ENCODE peak calls at places on chromosomes 7 and 10, in four cellular contexts. V is hepatocyte, M is DND-41, H is colonic mucosa. T is an unnamed sample.

GRCh38 chr10:16943301-16944080 is 126.3 kb upstream of the RSU1 start:
- DNase-seq in V (peak; percentile 9), H (no peak), M (no peak), T (no peak)

GRCh38 chr10:133307776-133308430 is 769 bp downstream of the TUBGCP2 start:
- DNase-seq in H (peak; percentile 93), V (peak; percentile 91), M (peak; percentile 76), T (peak; percentile 93)

GRCh38 chr10:46514431-46514861 is 42.0 kb downstream of the GPRIN2 start:
- DNase-seq in V (no peak), M (no peak), H (peak; percentile 18), T (no peak)

GRCh38 chr7:1850111-1850975 is 180.3 kb downstream of the ELFN1 start:
- DNase-seq in M (no peak), V (no peak), H (no peak), T (no peak)

GRCh38 chr10:122499491-122499941 is 38.2 kb downstream of the HTRA1 start:
- DNase-seq in M (no peak), H (peak; percentile 42), V (no peak), T (no peak)

GRCh38 chr10:102635377-102635776 is 8.9 kb upstream of the TRIM8 start:
- DNase-seq in V (no peak), H (no peak), M (peak; percentile 47), T (peak; percentile 42)

GRCh38 chr10:51821045-51821444 is 121.7 kb upstream of the CSTF2T start:
- DNase-seq in H (no peak), M (no peak), V (no peak), T (no peak)

GRCh38 chr7:101251871-101252659 is 7.2 kb upstream of the FIS1 start:
- DNase-seq in M (peak; percentile 99), H (peak; percentile 99), V (peak; percentile 99), T (peak; percentile 99)

GRCh38 chr7:123998921-123999320 is 33.9 kb downstream of the TMEM229A start:
- DNase-seq in H (no peak), M (no peak), V (no peak), T (no peak)
- H3K27ac ChIP-seq in H (no peak overlapping the region), M (no peak overlapping the region), V (no peak overlapping the region), T (no peak overlapping the region)

GRCh38 chr10:111801841-111802240 is 381.7 kb downstream of the GPAM start:
- DNase-seq in V (no peak), H (no peak), M (no peak), T (no peak)
- H3K4me1 ChIP-seq in V (no peaks in the 10 kb centered on the region), H (no peaks in the 10 kb centered on the region), M (no peaks in the 10 kb centered on the region), T (no peaks in the 10 kb centered on the region)

GRCh38 chr7:3949226-3949625 is 648.2 kb downstream of the SDK1 start:
- DNase-seq in H (no peak), M (no peak), V (no peak), T (no peak)

GRCh38 chr7:3937564-3937963 is 636.5 kb downstream of the SDK1 start:
- DNase-seq in M (no peak), H (no peak), V (no peak), T (no peak)

GRCh38 chr7:3942778-3943177 is 641.7 kb downstream of the SDK1 start:
- DNase-seq in M (no peak), V (no peak), H (no peak), T (no peak)

GRCh38 chr7:3943779-3944520 is 642.9 kb downstream of the SDK1 start:
- DNase-seq in V (no peak), M (no peak), H (no peak), T (no peak)

DNA sequence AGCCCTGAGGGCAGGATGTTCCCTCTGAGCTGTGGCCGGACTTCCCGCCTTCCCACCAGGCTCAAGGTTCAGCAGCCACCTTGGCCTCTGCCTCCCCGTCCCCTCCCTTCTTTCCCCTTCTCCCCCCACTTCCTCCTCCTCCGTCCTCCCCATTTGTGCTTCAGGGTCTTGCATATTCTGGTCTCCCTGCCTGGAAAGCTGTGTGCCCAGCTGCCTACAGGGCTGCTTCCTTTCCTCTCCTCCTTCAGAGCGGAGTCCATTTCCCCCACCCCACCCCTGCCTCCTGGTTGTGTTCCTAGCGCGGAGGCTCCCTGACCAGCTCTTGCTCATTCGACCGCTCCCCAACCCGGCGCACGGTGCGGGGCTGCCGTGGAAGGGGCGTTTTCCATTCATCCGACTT is 642.2 kb downstream of the SDK1 start:
- DNase-seq in M (no peak), V (peak; percentile 26), H (peak; percentile 29), T (no peak)
- H3K27ac ChIP-seq in M (no peak overlapping the region), V (no peak overlapping the region), H (no peak overlapping the region), T (no peak overlapping the region)

GRCh38 chr10:95275726-95276366 is 15.0 kb downstream of the PDLIM1 start:
- DNase-seq in M (no peak), V (no peak), H (peak; percentile 41), T (no peak)

GRCh38 chr10:95278061-95278988 is 12.5 kb downstream of the PDLIM1 start:
- DNase-seq in M (no peak), V (no peak), H (peak; percentile 26), T (no peak)

GRCh38 chr10:95277614-95278013 is 13.2 kb downstream of the PDLIM1 start:
- DNase-seq in V (no peak), M (no peak), H (peak; percentile 20), T (no peak)

GRCh38 chr10:95276367-95277200 is 14.2 kb downstream of the PDLIM1 start:
- DNase-seq in V (no peak), M (no peak), H (peak; percentile 75), T (no peak)

DNA sequence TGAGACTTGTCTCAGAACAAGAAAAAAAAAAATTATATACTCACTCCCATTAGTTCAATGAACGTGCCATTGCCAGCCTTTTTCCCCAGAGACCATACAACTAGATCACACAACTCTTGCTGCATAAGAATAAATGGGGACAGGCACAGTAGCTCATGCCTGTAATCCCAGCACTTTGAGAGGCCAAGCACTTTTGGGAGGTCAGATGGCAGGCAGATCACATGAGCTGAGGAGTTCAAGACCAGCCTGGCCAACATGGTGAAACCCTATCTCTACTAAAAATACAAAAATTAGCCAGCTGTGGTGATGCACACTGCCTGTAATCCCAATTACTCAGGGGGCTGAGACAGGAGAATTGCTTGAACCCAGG is 13.6 kb downstream of the PDLIM1 start:
- DNase-seq in H (peak; percentile 18), V (no peak), M (no peak), T (no peak)
- H3K4me1 ChIP-seq in H (peaks cover 25% of the 10 kb centered on the region), V (peaks cover 63% of the 10 kb centered on the region), M (no peaks in the 10 kb centered on the region), T (no peaks in the 10 kb centered on the region)

GRCh38 chr7:46391215-46391614 is 470.1 kb upstream of the IGFBP3 start:
- DNase-seq in V (peak; percentile 49), H (no peak), M (no peak), T (no peak)

GRCh38 chr7:46387646-46388045 is 466.6 kb upstream of the IGFBP3 start:
- DNase-seq in V (no peak), H (no peak), M (no peak), T (no peak)

GRCh38 chr7:46386428-46387399 is 465.6 kb upstream of the IGFBP3 start:
- DNase-seq in M (no peak), H (no peak), V (no peak), T (no peak)

GRCh38 chr7:46390042-46390441 is 469.0 kb upstream of the IGFBP3 start:
- DNase-seq in M (no peak), V (no peak), H (no peak), T (no peak)

DNA sequence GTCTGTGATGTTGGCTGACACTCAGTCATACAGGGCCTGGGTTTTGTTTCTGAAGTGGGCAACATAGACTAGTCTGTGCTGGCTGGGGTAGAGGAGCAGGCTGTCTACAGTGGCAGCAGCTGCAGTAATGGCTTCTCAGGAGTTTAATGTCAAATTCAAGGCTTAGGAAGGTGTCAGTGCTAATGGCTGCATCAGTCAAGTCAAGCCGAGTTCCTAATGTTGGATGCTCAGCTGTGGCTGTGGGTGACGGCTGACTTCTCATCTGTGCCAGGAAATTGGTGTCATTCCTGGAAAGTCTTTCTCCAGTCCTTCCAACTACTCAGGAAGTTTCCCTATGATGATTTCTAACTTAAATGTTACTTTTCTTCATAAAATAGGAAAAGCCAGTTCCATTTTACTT is 468.1 kb upstream of the IGFBP3 start:
- DNase-seq in V (no peak), M (no peak), H (no peak), T (no peak)
- H3K27ac ChIP-seq in V (no peak overlapping the region), M (no peak overlapping the region), H (no peak overlapping the region), T (no peak overlapping the region)

GRCh38 chr7:45036317-45036716 is 36.3 kb downstream of the CCM2 start:
- DNase-seq in M (no peak), H (no peak), V (no peak), T (no peak)

GRCh38 chr7:45035371-45035770 is 35.4 kb downstream of the CCM2 start:
- DNase-seq in H (no peak), M (no peak), V (no peak), T (no peak)

GRCh38 chr7:45037876-45038275 is 37.9 kb downstream of the CCM2 start:
- DNase-seq in M (no peak), V (no peak), H (no peak), T (no peak)

GRCh38 chr7:45036801-45037200 is 36.8 kb downstream of the CCM2 start:
- DNase-seq in H (no peak), V (no peak), M (no peak), T (no peak)

DNA sequence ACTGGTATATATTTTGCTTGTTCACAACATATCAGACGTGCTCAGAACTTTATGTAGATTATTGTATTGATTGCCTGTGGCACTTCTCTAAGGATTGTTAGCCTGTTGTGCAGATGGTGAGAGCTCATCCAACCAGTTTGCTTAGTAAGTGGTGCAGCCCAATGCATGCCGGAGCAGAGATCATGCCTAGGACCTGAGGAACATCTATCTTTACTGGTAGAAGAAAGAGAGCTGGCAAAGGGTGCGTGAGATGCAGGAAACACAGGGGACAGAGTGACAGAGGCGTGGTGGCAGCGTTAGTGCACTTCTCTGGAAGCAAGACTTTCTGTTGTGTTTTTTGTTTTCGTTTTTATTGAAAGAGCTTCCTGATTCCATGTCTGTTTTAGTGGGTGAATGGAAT is 35.9 kb downstream of the CCM2 start:
- DNase-seq in V (no peak), M (no peak), H (no peak), T (no peak)
- H3K4me1 ChIP-seq in V (peaks cover 7% of the 10 kb centered on the region), M (peaks cover 30% of the 10 kb centered on the region), H (peaks cover 12% of the 10 kb centered on the region), T (peaks cover 75% of the 10 kb centered on the region)

GRCh38 chr10:71745659-71746250 is 26.2 kb upstream of the C10orf105 start:
- DNase-seq in H (peak; percentile 17), V (no peak), M (no peak), T (no peak)

GRCh38 chr10:71743866-71744265 is 24.3 kb upstream of the C10orf105 start:
- DNase-seq in M (no peak), H (no peak), V (no peak), T (no peak)

GRCh38 chr10:71746344-71747037 is 26.8 kb downstream of the VSIR start:
- DNase-seq in M (peak; percentile 30), H (peak; percentile 75), V (peak; percentile 77), T (no peak)

GRCh38 chr10:71743099-71743838 is 23.7 kb upstream of the C10orf105 start:
- DNase-seq in H (no peak), M (no peak), V (no peak), T (no peak)

GRCh38 chr10:71744897-71745658 is 25.5 kb upstream of the C10orf105 start:
- DNase-seq in H (peak; percentile 17), M (no peak), V (no peak), T (peak; percentile 40)
- H3K27ac ChIP-seq in H (no peak overlapping the region), M (no peak overlapping the region), V (no peak overlapping the region), T (peak overlapping the region; percentile 2)

GRCh38 chr7:77895905-77896304 is 97.3 kb downstream of the PHTF2 start:
- DNase-seq in V (no peak), M (no peak), H (no peak), T (no peak)
- H3K4me1 ChIP-seq in V (no peaks in the 10 kb centered on the region), M (no peaks in the 10 kb centered on the region), H (no peaks in the 10 kb centered on the region), T (peaks cover 25% of the 10 kb centered on the region)

T was measured in CD4-positive, alpha-beta memory T cell.